ENCODE peak calls at places on chromosomes 4 and X, in ten cellular contexts. One of them, this sample, is unnamed.

GRCh38 chr4:114217150-114217817 is 237.8 kb upstream of the ARSJ start:
- DNase-seq in HCT116: no peak
- DNase-seq in aorta: no peak
- DNase-seq in GM06990: no peak
- DNase-seq in kidney epithelial cell: no peak
- DNase-seq in OCI-LY7: no peak
- DNase-seq in CD8-positive, alpha-beta T cell: no peak
- DNase-seq in keratinocyte: no peak
- DNase-seq in bronchial epithelial cell: no peak
- DNase-seq in ovary: no peak
- DNase-seq in this sample: no peak

GRCh38 chr4:182212211-182212761 is 30.9 kb upstream of the TENM3 start:
- DNase-seq in HCT116: no peak
- DNase-seq in aorta: no peak
- DNase-seq in GM06990: no peak
- DNase-seq in kidney epithelial cell: no peak
- DNase-seq in OCI-LY7: no peak
- DNase-seq in CD8-positive, alpha-beta T cell: no peak
- DNase-seq in keratinocyte: no peak
- DNase-seq in bronchial epithelial cell: no peak
- DNase-seq in ovary: no peak
- DNase-seq in this sample: peak; percentile 46

GRCh38 chr4:41024556-41025491 is 189.5 kb downstream of the APBB2 start:
- DNase-seq in HCT116: peak; percentile 51
- DNase-seq in aorta: no peak
- DNase-seq in GM06990: no peak
- DNase-seq in kidney epithelial cell: no peak
- DNase-seq in OCI-LY7: peak; percentile 64
- DNase-seq in CD8-positive, alpha-beta T cell: no peak
- DNase-seq in keratinocyte: no peak
- DNase-seq in bronchial epithelial cell: peak; percentile 79
- DNase-seq in ovary: no peak
- DNase-seq in this sample: peak; percentile 85

GRCh38 chr4:106864231-106864630 is 171.9 kb downstream of the DKK2 start:
- DNase-seq in HCT116: no peak
- DNase-seq in aorta: no peak
- DNase-seq in GM06990: no peak
- DNase-seq in kidney epithelial cell: no peak
- DNase-seq in OCI-LY7: no peak
- DNase-seq in CD8-positive, alpha-beta T cell: no peak
- DNase-seq in keratinocyte: no peak
- DNase-seq in bronchial epithelial cell: peak; percentile 13
- DNase-seq in ovary: no peak
- DNase-seq in this sample: no peak

GRCh38 chr4:146368209-146368608 is 153.5 kb downstream of the SLC10A7 start:
- DNase-seq in HCT116: no peak
- DNase-seq in aorta: no peak
- DNase-seq in GM06990: no peak
- DNase-seq in kidney epithelial cell: no peak
- DNase-seq in OCI-LY7: no peak
- DNase-seq in CD8-positive, alpha-beta T cell: no peak
- DNase-seq in keratinocyte: no peak
- DNase-seq in bronchial epithelial cell: no peak
- DNase-seq in ovary: no peak
- DNase-seq in this sample: no peak

GRCh38 chrX:38342853-38343778 is 9.3 kb upstream of the OTC start:
- DNase-seq in HCT116: no peak
- DNase-seq in aorta: no peak
- DNase-seq in GM06990: no peak
- DNase-seq in kidney epithelial cell: no peak
- DNase-seq in OCI-LY7: no peak
- DNase-seq in CD8-positive, alpha-beta T cell: no peak
- DNase-seq in keratinocyte: no peak
- DNase-seq in bronchial epithelial cell: no peak
- DNase-seq in ovary: no peak
- DNase-seq in this sample: no peak

GRCh38 chr4:74408639-74409038 is 36.3 kb upstream of the AREG start:
- DNase-seq in HCT116: no peak
- DNase-seq in aorta: no peak
- DNase-seq in GM06990: no peak
- DNase-seq in kidney epithelial cell: no peak
- DNase-seq in OCI-LY7: no peak
- DNase-seq in CD8-positive, alpha-beta T cell: no peak
- DNase-seq in keratinocyte: peak; percentile 96
- DNase-seq in bronchial epithelial cell: peak; percentile 98
- DNase-seq in ovary: no peak
- DNase-seq in this sample: no peak

GRCh38 chrX:8504451-8504850 is 39.8 kb downstream of the VCX3B start:
- DNase-seq in HCT116: no peak
- DNase-seq in aorta: no peak
- DNase-seq in GM06990: no peak
- DNase-seq in kidney epithelial cell: peak; percentile 21
- DNase-seq in OCI-LY7: no peak
- DNase-seq in CD8-positive, alpha-beta T cell: no peak
- DNase-seq in keratinocyte: no peak
- DNase-seq in bronchial epithelial cell: peak; percentile 63
- DNase-seq in ovary: no peak
- DNase-seq in this sample: no peak

GRCh38 chr4:140976768-140977167 is 156.5 kb downstream of the RNF150 start:
- DNase-seq in HCT116: no peak
- DNase-seq in aorta: no peak
- DNase-seq in GM06990: no peak
- DNase-seq in kidney epithelial cell: no peak
- DNase-seq in OCI-LY7: no peak
- DNase-seq in CD8-positive, alpha-beta T cell: no peak
- DNase-seq in keratinocyte: no peak
- DNase-seq in bronchial epithelial cell: no peak
- DNase-seq in ovary: no peak
- DNase-seq in this sample: no peak

GRCh38 chr4:6658635-6659075 is 18.2 kb downstream of the MRFAP1 start:
- DNase-seq in HCT116: no peak
- DNase-seq in aorta: peak; percentile 87
- DNase-seq in GM06990: peak; percentile 48
- DNase-seq in kidney epithelial cell: no peak
- DNase-seq in OCI-LY7: no peak
- DNase-seq in CD8-positive, alpha-beta T cell: peak; percentile 40
- DNase-seq in keratinocyte: no peak
- DNase-seq in bronchial epithelial cell: no peak
- DNase-seq in ovary: peak; percentile 51
- DNase-seq in this sample: no peak

GRCh38 chr4:92299152-92299551 is 4.6 kb upstream of the GRID2 start:
- DNase-seq in HCT116: no peak
- DNase-seq in aorta: no peak
- DNase-seq in GM06990: no peak
- DNase-seq in kidney epithelial cell: no peak
- DNase-seq in OCI-LY7: no peak
- DNase-seq in CD8-positive, alpha-beta T cell: no peak
- DNase-seq in keratinocyte: no peak
- DNase-seq in bronchial epithelial cell: peak; percentile 21
- DNase-seq in ovary: no peak
- DNase-seq in this sample: no peak

GRCh38 chrX:118853596-118853995 is 30.0 kb downstream of the ZCCHC12 start:
- DNase-seq in HCT116: no peak
- DNase-seq in aorta: no peak
- DNase-seq in GM06990: no peak
- DNase-seq in kidney epithelial cell: no peak
- DNase-seq in OCI-LY7: no peak
- DNase-seq in CD8-positive, alpha-beta T cell: no peak
- DNase-seq in keratinocyte: no peak
- DNase-seq in bronchial epithelial cell: no peak
- DNase-seq in ovary: no peak
- DNase-seq in this sample: no peak

GRCh38 chrX:17042046-17042445 is 95.6 kb downstream of the REPS2 start:
- DNase-seq in HCT116: no peak
- DNase-seq in aorta: no peak
- DNase-seq in GM06990: no peak
- DNase-seq in kidney epithelial cell: no peak
- DNase-seq in OCI-LY7: no peak
- DNase-seq in CD8-positive, alpha-beta T cell: no peak
- DNase-seq in keratinocyte: no peak
- DNase-seq in bronchial epithelial cell: no peak
- DNase-seq in ovary: no peak
- DNase-seq in this sample: no peak

GRCh38 chrX:106615041-106615440 is 3.3 kb downstream of the RADX start:
- DNase-seq in HCT116: no peak
- DNase-seq in aorta: no peak
- DNase-seq in GM06990: no peak
- DNase-seq in kidney epithelial cell: no peak
- DNase-seq in OCI-LY7: no peak
- DNase-seq in CD8-positive, alpha-beta T cell: no peak
- DNase-seq in keratinocyte: no peak
- DNase-seq in bronchial epithelial cell: no peak
- DNase-seq in ovary: no peak
- DNase-seq in this sample: no peak

GRCh38 chrX:38660395-38661179 is 99.2 kb downstream of the TSPAN7 start:
- DNase-seq in HCT116: no peak
- DNase-seq in aorta: no peak
- DNase-seq in GM06990: no peak
- DNase-seq in kidney epithelial cell: no peak
- DNase-seq in OCI-LY7: no peak
- DNase-seq in CD8-positive, alpha-beta T cell: no peak
- DNase-seq in keratinocyte: no peak
- DNase-seq in bronchial epithelial cell: no peak
- DNase-seq in ovary: no peak
- DNase-seq in this sample: no peak

GRCh38 chr4:48896845-48897244 is 9.7 kb downstream of the OCIAD2 start:
- DNase-seq in HCT116: no peak
- DNase-seq in aorta: no peak
- DNase-seq in GM06990: no peak
- DNase-seq in kidney epithelial cell: no peak
- DNase-seq in OCI-LY7: peak; percentile 13
- DNase-seq in CD8-positive, alpha-beta T cell: no peak
- DNase-seq in keratinocyte: no peak
- DNase-seq in bronchial epithelial cell: no peak
- DNase-seq in ovary: no peak
- DNase-seq in this sample: peak; percentile 66

GRCh38 chrX:71542411-71542810 is 9.5 kb downstream of the OGT start:
- DNase-seq in HCT116: no peak
- DNase-seq in aorta: no peak
- DNase-seq in GM06990: no peak
- DNase-seq in kidney epithelial cell: no peak
- DNase-seq in OCI-LY7: no peak
- DNase-seq in CD8-positive, alpha-beta T cell: no peak
- DNase-seq in keratinocyte: no peak
- DNase-seq in bronchial epithelial cell: peak; percentile 78
- DNase-seq in ovary: no peak
- DNase-seq in this sample: no peak

GRCh38 chrX:41090568-41091238 is 5.5 kb downstream of the USP9X start:
- DNase-seq in HCT116: no peak
- DNase-seq in aorta: no peak
- DNase-seq in GM06990: no peak
- DNase-seq in kidney epithelial cell: no peak
- DNase-seq in OCI-LY7: no peak
- DNase-seq in CD8-positive, alpha-beta T cell: no peak
- DNase-seq in keratinocyte: no peak
- DNase-seq in bronchial epithelial cell: peak; percentile 60
- DNase-seq in ovary: no peak
- DNase-seq in this sample: no peak

GRCh38 chr4:2837904-2838496 is 5.6 kb upstream of the ADD1 start:
- DNase-seq in HCT116: no peak
- DNase-seq in aorta: peak; percentile 82
- DNase-seq in GM06990: no peak
- DNase-seq in kidney epithelial cell: no peak
- DNase-seq in OCI-LY7: peak; percentile 82
- DNase-seq in CD8-positive, alpha-beta T cell: peak; percentile 67
- DNase-seq in keratinocyte: no peak
- DNase-seq in bronchial epithelial cell: no peak
- DNase-seq in ovary: peak; percentile 44
- DNase-seq in this sample: no peak
- H3K4me3 ChIP-seq in HCT116: no peak overlapping the region
- H3K4me3 ChIP-seq in aorta: no peak overlapping the region
- H3K4me3 ChIP-seq in GM06990: no peak overlapping the region
- H3K4me3 ChIP-seq in kidney epithelial cell: no peak overlapping the region
- H3K4me3 ChIP-seq in OCI-LY7: peak overlapping the region; percentile 56
- H3K4me3 ChIP-seq in CD8-positive, alpha-beta T cell: peak overlapping the region; percentile 41
- H3K4me3 ChIP-seq in keratinocyte: no peak overlapping the region
- H3K4me3 ChIP-seq in bronchial epithelial cell: no peak overlapping the region
- H3K4me3 ChIP-seq in ovary: peak overlapping the region; percentile 21
- H3K4me3 ChIP-seq in this sample: no peak overlapping the region

GRCh38 chr4:35358001-35358584 is 886.2 kb downstream of the ARAP2 start:
- DNase-seq in HCT116: peak; percentile 10
- DNase-seq in aorta: no peak
- DNase-seq in GM06990: no peak
- DNase-seq in kidney epithelial cell: no peak
- DNase-seq in OCI-LY7: no peak
- DNase-seq in CD8-positive, alpha-beta T cell: no peak
- DNase-seq in keratinocyte: no peak
- DNase-seq in bronchial epithelial cell: peak; percentile 1
- DNase-seq in ovary: no peak
- DNase-seq in this sample: no peak
- H3K4me3 ChIP-seq in HCT116: no peak overlapping the region
- H3K4me3 ChIP-seq in aorta: no peak overlapping the region
- H3K4me3 ChIP-seq in GM06990: no peak overlapping the region
- H3K4me3 ChIP-seq in kidney epithelial cell: no peak overlapping the region
- H3K4me3 ChIP-seq in OCI-LY7: no peak overlapping the region
- H3K4me3 ChIP-seq in CD8-positive, alpha-beta T cell: no peak overlapping the region
- H3K4me3 ChIP-seq in keratinocyte: no peak overlapping the region
- H3K4me3 ChIP-seq in bronchial epithelial cell: no peak overlapping the region
- H3K4me3 ChIP-seq in ovary: no peak overlapping the region
- H3K4me3 ChIP-seq in this sample: no peak overlapping the region

DNA sequence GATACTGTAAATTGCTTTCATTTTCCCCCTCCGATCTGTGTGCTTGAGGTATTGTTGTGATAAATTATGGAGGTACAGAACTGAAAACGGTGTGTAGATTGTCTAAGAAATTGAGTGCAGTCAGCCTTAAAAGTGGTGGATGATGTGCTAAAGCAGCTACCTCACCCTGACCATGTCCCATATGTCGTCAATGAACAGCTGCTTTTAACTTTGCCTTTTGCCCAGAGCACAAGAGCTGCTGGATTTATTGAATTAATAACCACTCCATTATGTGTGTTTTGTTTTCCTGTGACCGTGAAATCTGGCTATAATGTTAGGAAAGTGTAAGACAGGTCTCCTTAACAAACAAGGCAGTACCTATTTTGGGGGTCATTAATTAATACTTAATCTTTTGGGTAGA is 581.9 kb upstream of the PITX2 start:
- DNase-seq in HCT116: no peak
- DNase-seq in aorta: no peak
- DNase-seq in GM06990: no peak
- DNase-seq in kidney epithelial cell: no peak
- DNase-seq in OCI-LY7: no peak
- DNase-seq in CD8-positive, alpha-beta T cell: no peak
- DNase-seq in keratinocyte: no peak
- DNase-seq in bronchial epithelial cell: no peak
- DNase-seq in ovary: no peak
- DNase-seq in this sample: no peak
- H3K4me3 ChIP-seq in HCT116: no peak overlapping the region
- H3K4me3 ChIP-seq in aorta: no peak overlapping the region
- H3K4me3 ChIP-seq in GM06990: no peak overlapping the region
- H3K4me3 ChIP-seq in kidney epithelial cell: no peak overlapping the region
- H3K4me3 ChIP-seq in OCI-LY7: no peak overlapping the region
- H3K4me3 ChIP-seq in CD8-positive, alpha-beta T cell: no peak overlapping the region
- H3K4me3 ChIP-seq in keratinocyte: no peak overlapping the region
- H3K4me3 ChIP-seq in bronchial epithelial cell: no peak overlapping the region
- H3K4me3 ChIP-seq in ovary: no peak overlapping the region
- H3K4me3 ChIP-seq in this sample: no peak overlapping the region

GRCh38 chr4:99574530-99575314 is at the start of gene MTTP:
- DNase-seq in HCT116: no peak
- DNase-seq in aorta: no peak
- DNase-seq in GM06990: peak; percentile 24
- DNase-seq in kidney epithelial cell: no peak
- DNase-seq in OCI-LY7: peak; percentile 5
- DNase-seq in CD8-positive, alpha-beta T cell: no peak
- DNase-seq in keratinocyte: no peak
- DNase-seq in bronchial epithelial cell: no peak
- DNase-seq in ovary: no peak
- DNase-seq in this sample: no peak
- H3K4me3 ChIP-seq in HCT116: no peak within 1 kb of the TSS
- H3K4me3 ChIP-seq in aorta: peak within 1 kb of the TSS; percentile 14
- H3K4me3 ChIP-seq in GM06990: no peak within 1 kb of the TSS
- H3K4me3 ChIP-seq in kidney epithelial cell: no peak within 1 kb of the TSS
- H3K4me3 ChIP-seq in OCI-LY7: no peak within 1 kb of the TSS
- H3K4me3 ChIP-seq in CD8-positive, alpha-beta T cell: no peak within 1 kb of the TSS
- H3K4me3 ChIP-seq in keratinocyte: no peak within 1 kb of the TSS
- H3K4me3 ChIP-seq in bronchial epithelial cell: no peak within 1 kb of the TSS
- H3K4me3 ChIP-seq in ovary: no peak within 1 kb of the TSS
- H3K4me3 ChIP-seq in this sample: no peak within 1 kb of the TSS